ENCODE peak calls at places on chromosome 10, in five cellular contexts. X, L, H, N and C are unnamed samples.

GRCh38 chr10:82213784-82214183 is 338.8 kb downstream of the NRG3 start:
- DNase-seq in X (no peak), N (no peak), L (no peak), H (no peak), C (no peak)

GRCh38 chr10:77463967-77464745 is 173.5 kb downstream of the KCNMA1 start:
- DNase-seq in N (no peak), L (no peak), X (peak), H (peak), C (no peak)

GRCh38 chr10:128018236-128018635 is 108.0 kb downstream of the MKI67 start:
- DNase-seq in X (peak), H (peak), N (no peak), L (no peak), C (no peak)

GRCh38 chr10:43140414-43140813 is 2.2 kb downstream of the CSGALNACT2 start:
- DNase-seq in L (no peak), X (peak), H (peak), N (peak), C (no peak)

GRCh38 chr10:113087082-113088029 is 137.3 kb downstream of the TCF7L2 start:
- DNase-seq in L (peak), H (peak), N (peak), X (peak), C (no peak)

GRCh38 chr10:42690449-42691360 is 52.3 kb upstream of the ZNF33B start:
- DNase-seq in H (no peak), X (no peak), L (no peak), N (peak), C (no peak)

GRCh38 chr10:46556515-46557318 is at the start of gene GPRIN2:
- DNase-seq in X (no peak), H (no peak), N (no peak), L (no peak), C (no peak)

GRCh38 chr10:69324583-69324982 is 46.3 kb downstream of the HK1 start:
- DNase-seq in N (no peak), X (no peak), L (no peak), H (no peak), C (no peak)

GRCh38 chr10:73850863-73851461 is 23.4 kb downstream of the CAMK2G start:
- DNase-seq in H (peak), X (peak), L (no peak), N (no peak), C (no peak)

GRCh38 chr10:114349505-114350211 is 54.6 kb downstream of the AFAP1L2 start:
- DNase-seq in H (no peak), L (no peak), X (peak), N (no peak), C (no peak)

GRCh38 chr10:30151581-30152389 is 92.4 kb upstream of the JCAD start:
- DNase-seq in X (peak), N (no peak), H (peak), L (no peak), C (no peak)

GRCh38 chr10:124701881-124702656 is 42.1 kb downstream of the FAM53B start:
- DNase-seq in H (peak), X (peak), N (no peak), L (no peak), C (no peak)

GRCh38 chr10:123451607-123452245 is 214.4 kb upstream of the GPR26 start:
- DNase-seq in H (no peak), N (peak), X (no peak), L (no peak), C (no peak)

GRCh38 chr10:87058171-87058570 is 36.5 kb downstream of the GLUD1 start:
- DNase-seq in L (no peak), N (no peak), X (no peak), H (no peak), C (no peak)

GRCh38 chr10:99523251-99523773 is 9.4 kb upstream of the NKX2-3 start:
- DNase-seq in L (no peak), H (no peak), N (no peak), X (no peak), C (no peak)

GRCh38 chr10:88386878-88387773 is 196.0 kb downstream of the RNLS start:
- DNase-seq in H (peak), N (peak), L (peak), X (peak), C (no peak)

GRCh38 chr10:98956576-98957260 is 278.9 kb downstream of the HPSE2 start:
- DNase-seq in H (peak), L (no peak), N (no peak), X (no peak), C (no peak)

GRCh38 chr10:121579656-121580055 is 18.6 kb downstream of the FGFR2 start:
- DNase-seq in N (no peak), X (no peak), H (no peak), L (no peak), C (no peak)

GRCh38 chr10:19683965-19684364 is 132.3 kb upstream of the PLXDC2 start:
- DNase-seq in N (no peak), H (no peak), X (peak), L (no peak), C (no peak)
- TF ChIP-seq CTCF in N (no peak), H (peak), X (peak), L (no peak), C (no peak)

GRCh38 chr10:126904807-126905686 is at the start of gene DOCK1:
- DNase-seq in H (peak), X (peak), N (peak), L (no peak), C (no peak)

GRCh38 chr10:126898460-126898859 is 6.8 kb upstream of the DOCK1 start:
- DNase-seq in L (no peak), H (no peak), X (no peak), N (no peak), C (no peak)

GRCh38 chr10:126904493-126904806 is 778 bp upstream of the DOCK1 start:
- DNase-seq in N (no peak), H (no peak), X (no peak), L (no peak), C (no peak)

GRCh38 chr10:126903646-126904360 is 1.4 kb upstream of the DOCK1 start:
- DNase-seq in L (no peak), N (no peak), X (no peak), H (no peak), C (no peak)

GRCh38 chr10:126902157-126902556 is 3.1 kb upstream of the DOCK1 start:
- DNase-seq in H (peak), X (peak), L (no peak), N (peak), C (no peak)
- TF ChIP-seq CTCF in H (peak), X (peak), L (no peak), N (no peak), C (no peak)

DNA sequence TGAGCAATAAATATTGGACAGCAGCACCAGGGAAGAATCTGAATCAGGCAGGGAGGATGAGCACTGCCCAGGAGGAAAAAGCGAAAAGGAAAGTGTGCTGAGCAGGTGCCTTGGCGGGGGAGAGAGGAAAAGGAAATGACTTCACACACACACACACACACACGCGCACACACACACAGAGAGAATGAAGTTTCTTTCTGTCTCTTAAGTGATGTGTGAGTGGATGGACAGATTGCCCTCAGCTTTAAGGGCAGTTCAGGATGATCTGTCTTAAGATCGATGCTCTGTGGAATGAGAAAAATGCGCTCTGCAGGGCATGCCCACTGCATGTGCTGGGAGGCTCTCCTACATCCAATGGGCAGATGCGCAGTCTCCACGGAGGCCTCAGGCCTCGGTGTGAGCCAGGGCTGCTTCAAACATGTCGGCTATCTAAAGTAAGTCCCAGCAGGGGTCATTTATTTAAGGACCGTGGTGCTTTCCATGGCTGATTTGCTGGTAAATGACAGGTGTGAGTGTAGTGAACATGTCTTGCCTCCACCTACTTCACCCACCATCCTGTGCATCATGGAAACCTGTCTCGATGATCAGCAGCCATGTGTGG is 2.5 kb upstream of the ACBD5 start:
- DNase-seq in H (peak), X (peak), L (peak), N (peak), C (no peak)
- TF ChIP-seq CTCF in H (no peak), X (no peak), L (no peak), N (no peak), C (no peak)

DNA sequence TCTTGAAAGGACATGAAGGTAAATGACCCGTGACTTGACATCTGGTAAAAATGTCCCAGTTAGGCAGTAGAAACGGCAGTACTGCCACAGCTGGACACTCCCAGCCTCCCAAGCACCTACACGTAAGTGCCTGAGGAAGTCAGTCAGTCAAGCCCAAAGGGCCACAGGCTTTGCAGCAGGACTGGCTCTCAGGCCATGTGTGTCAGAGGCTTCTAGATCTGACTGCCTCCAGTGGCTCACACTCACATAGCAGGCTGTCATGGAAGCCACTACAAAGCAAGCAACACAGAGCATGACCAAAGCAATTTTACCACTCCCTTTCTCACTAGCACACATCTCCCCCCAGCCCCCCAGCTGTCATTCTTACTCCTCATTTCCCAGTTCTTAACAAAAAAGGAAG is 17.8 kb upstream of the CCNJ start:
- DNase-seq in H (peak), N (peak), L (no peak), X (peak), C (no peak)
- TF ChIP-seq CTCF in H (peak), N (peak), L (no peak), X (peak), C (no peak)

DNA sequence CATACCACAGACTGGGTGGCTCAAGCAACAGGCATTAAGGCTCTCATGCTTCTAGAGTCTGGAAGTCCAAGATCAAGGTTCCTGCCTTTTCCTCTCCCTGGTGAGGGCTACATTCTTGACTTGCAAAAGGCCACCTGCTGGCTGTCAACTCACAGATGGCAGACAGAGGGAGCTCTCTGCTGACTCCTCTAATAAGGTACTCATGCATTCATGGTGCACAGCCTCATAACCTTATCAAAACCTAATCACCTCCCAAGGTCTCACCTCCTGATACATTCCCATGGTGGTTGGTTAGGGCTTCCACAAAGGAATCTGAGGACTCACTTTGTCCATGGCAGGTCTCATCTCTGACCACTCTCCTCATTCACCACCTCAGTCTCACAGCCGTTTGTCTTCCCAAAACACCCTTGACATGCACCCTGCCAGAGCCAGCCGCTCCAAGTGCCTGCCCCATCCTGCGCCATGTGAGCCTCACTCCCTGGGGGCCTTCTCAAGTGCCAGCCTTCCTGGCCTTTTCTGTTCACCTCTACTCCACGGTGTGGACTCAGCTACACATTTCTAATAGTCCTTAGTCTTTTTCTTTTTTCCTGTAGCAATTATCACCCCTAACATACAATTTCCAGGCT is 400.3 kb upstream of the ADARB2 start:
- DNase-seq in L (no peak), H (no peak), N (peak), X (no peak), C (no peak)
- TF ChIP-seq CTCF in L (no peak), H (no peak), N (peak), X (no peak), C (peak)

GRCh38 chr10:60869916-60870728 is 73.9 kb downstream of the RHOBTB1 start:
- DNase-seq in H (no peak), X (no peak), N (no peak), L (no peak), C (no peak)
- TF ChIP-seq CTCF in H (no peak), X (no peak), N (peak), L (peak), C (peak)

GRCh38 chr10:93392111-93392510 is 90.0 kb downstream of the MYOF start:
- DNase-seq in X (no peak), L (no peak), N (no peak), H (no peak), C (no peak)

GRCh38 chr10:93386496-93387369 is 95.4 kb downstream of the MYOF start:
- DNase-seq in N (no peak), H (peak), L (peak), X (peak), C (no peak)

GRCh38 chr10:93393231-93393630 is 88.9 kb downstream of the MYOF start:
- DNase-seq in N (no peak), H (no peak), L (no peak), X (no peak), C (no peak)

DNA sequence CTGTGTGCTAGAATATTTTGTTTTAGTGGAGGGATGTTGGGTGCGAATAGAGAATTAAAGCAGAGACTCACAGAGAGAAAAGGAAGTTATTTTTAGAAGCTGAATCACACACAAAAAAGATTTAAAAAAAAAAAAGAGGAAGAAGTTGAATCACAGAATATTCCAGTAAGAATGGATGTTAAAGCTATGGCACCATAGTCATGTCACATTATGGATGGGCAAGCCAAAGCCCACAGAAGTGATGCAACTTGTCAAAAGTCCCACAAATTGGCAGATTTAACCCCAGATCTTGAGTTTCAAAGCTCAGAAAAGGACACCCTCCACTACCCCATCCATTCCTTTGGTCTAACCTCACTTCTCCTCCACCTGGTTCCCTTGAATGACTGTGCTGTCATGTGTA is 91.4 kb downstream of the MYOF start:
- DNase-seq in H (peak), L (no peak), N (no peak), X (no peak), C (no peak)
- TF ChIP-seq CTCF in H (no peak), L (no peak), N (no peak), X (no peak), C (no peak)